ENCODE peak calls at places on chromosome 16, in eight cellular contexts. M, L, P, I, S, A, X and O are unnamed samples.
A peak's percentile ranks its signal among the peaks of the same experiment; 100 is the strongest.

GRCh38 chr16:69319381-69319780 is 8.2 kb downstream of the VPS4A start:
- DNase-seq in M (no peak), L (no peak), P (no peak), I (no peak), S (peak; percentile 28), A (no peak), X (no peak), O (no peak)

GRCh38 chr16:28930652-28931051 is 1.1 kb upstream of the CD19 start:
- DNase-seq in M (no peak), L (no peak), P (no peak), I (no peak), S (no peak), A (no peak), X (peak; percentile 51), O (no peak)

GRCh38 chr16:80899804-80900592 is 95.6 kb upstream of the CDYL2 start:
- DNase-seq in M (peak; percentile 82), L (peak; percentile 61), P (no peak), I (no peak), S (peak; percentile 90), A (no peak), X (no peak), O (peak; percentile 77)

GRCh38 chr16:54171855-54172537 is 114.6 kb downstream of the IRX3 start:
- DNase-seq in M (no peak), L (no peak), P (no peak), I (no peak), S (no peak), A (no peak), X (no peak), O (no peak)

GRCh38 chr16:67936876-67937605 is 391 bp upstream of the PSMB10 start:
- DNase-seq in M (no peak), L (no peak), P (no peak), I (peak; percentile 35), S (no peak), A (peak; percentile 58), X (peak; percentile 86), O (peak; percentile 44)

GRCh38 chr16:84600343-84601229 is 17.3 kb downstream of the COTL1 start:
- DNase-seq in M (no peak), L (no peak), P (no peak), I (no peak), S (no peak), A (no peak), X (no peak), O (no peak)

GRCh38 chr16:66572356-66572755 is 6.1 kb downstream of the CMTM1 start:
- DNase-seq in M (no peak), L (no peak), P (no peak), I (no peak), S (no peak), A (no peak), X (no peak), O (no peak)

GRCh38 chr16:81863630-81864352 is 84.7 kb downstream of the PLCG2 start:
- DNase-seq in M (no peak), L (no peak), P (peak; percentile 24), I (no peak), S (no peak), A (no peak), X (no peak), O (no peak)

GRCh38 chr16:22314661-22315626 is 17.7 kb downstream of the POLR3E start:
- DNase-seq in M (no peak), L (peak; percentile 7), P (no peak), I (no peak), S (no peak), A (no peak), X (no peak), O (no peak)

GRCh38 chr16:80741716-80742115 is 62.7 kb downstream of the CDYL2 start:
- DNase-seq in M (no peak), L (no peak), P (no peak), I (no peak), S (no peak), A (no peak), X (no peak), O (no peak)

GRCh38 chr16:35344012-35344762 is 1884.8 kb downstream of the TP53TG3F start:
- DNase-seq in M (no peak), L (no peak), P (no peak), I (no peak), S (no peak), A (no peak), X (no peak), O (no peak)

GRCh38 chr16:87076950-87077749 is 240.0 kb downstream of the C16orf95 start:
- DNase-seq in M (no peak), L (no peak), P (peak; percentile 90), I (no peak), S (peak; percentile 86), A (no peak), X (peak; percentile 46), O (no peak)

GRCh38 chr16:54829691-54830090 is 101.0 kb upstream of the IRX5 start:
- DNase-seq in M (no peak), L (no peak), P (no peak), I (no peak), S (no peak), A (no peak), X (no peak), O (no peak)

GRCh38 chr16:74321356-74321755 is 24.7 kb downstream of the PSMD7 start:
- DNase-seq in M (no peak), L (no peak), P (no peak), I (no peak), S (peak; percentile 64), A (no peak), X (no peak), O (no peak)

GRCh38 chr16:2428051-2428786 is 1.0 kb upstream of the CCNF start:
- DNase-seq in M (no peak), L (peak; percentile 39), P (peak; percentile 61), I (no peak), S (peak; percentile 56), A (no peak), X (peak; percentile 30), O (no peak)

GRCh38 chr16:12348733-12349704 is 372.5 kb downstream of the SNX29 start:
- DNase-seq in M (no peak), L (no peak), P (no peak), I (no peak), S (no peak), A (no peak), X (no peak), O (no peak)

GRCh38 chr16:88344411-88345030 is 38.2 kb upstream of the ZNF469 start:
- DNase-seq in M (no peak), L (no peak), P (no peak), I (no peak), S (peak; percentile 9), A (no peak), X (no peak), O (no peak)

GRCh38 chr16:1707193-1707790 is 1.3 kb downstream of the MAPK8IP3 start:
- DNase-seq in M (no peak), L (no peak), P (peak; percentile 25), I (no peak), S (no peak), A (no peak), X (no peak), O (no peak)

GRCh38 chr16:10961231-10961630 is 16.9 kb downstream of the CLEC16A start:
- DNase-seq in M (peak; percentile 63), L (no peak), P (no peak), I (no peak), S (no peak), A (no peak), X (no peak), O (no peak)

GRCh38 chr16:70523621-70524405 is at the start of gene SF3B3:
- DNase-seq in M (no peak), L (peak; percentile 64), P (peak; percentile 42), I (peak; percentile 44), S (peak; percentile 58), A (peak; percentile 63), X (peak; percentile 81), O (peak; percentile 82)

GRCh38 chr16:86924537-86924936 is 346.2 kb downstream of the FOXL1 start:
- DNase-seq in M (no peak), L (no peak), P (no peak), I (no peak), S (no peak), A (no peak), X (no peak), O (no peak)

GRCh38 chr16:75097941-75098897 is 18.4 kb downstream of the LDHD start:
- DNase-seq in M (no peak), L (no peak), P (no peak), I (peak; percentile 45), S (no peak), A (peak; percentile 67), X (peak; percentile 84), O (no peak)

GRCh38 chr16:67279296-67280089 is at the start of gene PLEKHG4:
- DNase-seq in M (no peak), L (peak; percentile 75), P (peak; percentile 81), I (peak; percentile 56), S (peak; percentile 85), A (peak; percentile 66), X (peak; percentile 86), O (peak; percentile 78)

GRCh38 chr16:2826591-2827480 is 3.3 kb upstream of the ZG16B start:
- DNase-seq in M (no peak), L (no peak), P (no peak), I (no peak), S (no peak), A (no peak), X (no peak), O (no peak)